ENCODE peak calls at places on chromosomes 5 and 9, in six cellular contexts. L is K562, I is endothelial cell of umbilical vein, N is A549, P is H1, A is HepG2. M is an unnamed sample.

GRCh38 chr9:110444911-110445310 is 107.2 kb upstream of the TXNDC8 start:
- DNase-seq in L (no peak), I (no peak), A (no peak), P (no peak), N (no peak), M (no peak)

GRCh38 chr5:34998058-34998789 is 49.5 kb downstream of the AGXT2 start:
- DNase-seq in A (no peak), N (peak; percentile 4), P (no peak), L (no peak), I (no peak), M (no peak)

GRCh38 chr9:121107041-121107440 is 32.3 kb downstream of the CNTRL start:
- DNase-seq in N (peak; percentile 42), I (no peak), A (peak; percentile 10), P (no peak), L (peak; percentile 45), M (no peak)

GRCh38 chr5:85428426-85428934 is 1043.8 kb upstream of the EDIL3 start:
- DNase-seq in N (no peak), P (no peak), I (no peak), L (no peak), A (no peak), M (no peak)

GRCh38 chr5:33275391-33275790 is 165.4 kb upstream of the TARS1 start:
- DNase-seq in P (no peak), I (peak; percentile 4), N (no peak), L (no peak), A (no peak), M (no peak)

GRCh38 chr9:121725008-121725795 is 73.8 kb downstream of the DAB2IP start:
- DNase-seq in N (no peak), I (peak; percentile 97), L (no peak), P (no peak), A (no peak), M (no peak)

GRCh38 chr9:127972316-127972871 is 8.4 kb downstream of the EEIG1 start:
- DNase-seq in N (no peak), I (no peak), L (no peak), P (no peak), A (no peak), M (no peak)

GRCh38 chr5:124342027-124342471 is 404.4 kb downstream of the ZNF608 start:
- DNase-seq in L (no peak), A (no peak), N (no peak), P (no peak), I (peak; percentile 66), M (no peak)

GRCh38 chr9:124530216-124530615 is 23.0 kb upstream of the NR5A1 start:
- DNase-seq in P (no peak), L (no peak), I (no peak), N (no peak), A (no peak), M (no peak)

GRCh38 chr5:149358294-149358651 is 427 bp downstream of the PCYOX1L start:
- DNase-seq in N (no peak), L (no peak), P (no peak), I (no peak), A (no peak), M (no peak)

GRCh38 chr5:168317521-168318147 is 26.2 kb downstream of the WWC1 start:
- DNase-seq in A (peak; percentile 92), P (no peak), I (peak; percentile 64), N (peak; percentile 98), L (peak; percentile 31), M (no peak)

GRCh38 chr5:141618030-141618803 is 583 bp downstream of the DIAPH1 start:
- DNase-seq in I (peak; percentile 61), P (no peak), A (peak; percentile 63), L (no peak), N (peak; percentile 78), M (peak; percentile 59)

GRCh38 chr9:38689678-38690077 is 30.3 kb downstream of the FAM240B start:
- DNase-seq in A (no peak), L (no peak), P (peak; percentile 75), I (no peak), N (peak; percentile 75), M (peak; percentile 42)
- TF ChIP-seq JUN in A (no peak), L (no peak), P (no peak), I (no peak), N (no peak), M (no peak)

GRCh38 chr5:73215891-73216610 is 43.1 kb downstream of the TMEM174 start:
- DNase-seq in A (peak; percentile 49), I (peak; percentile 82), L (peak; percentile 85), P (no peak), N (peak; percentile 89), M (peak; percentile 84)
- TF ChIP-seq CTCF in A (peak; percentile 89), I (peak; percentile 85), L (peak; percentile 73), P (peak; percentile 88), N (peak; percentile 82), M (peak; percentile 71)

GRCh38 chr5:40446910-40447309 is 232.8 kb upstream of the PTGER4 start:
- DNase-seq in A (peak; percentile 73), L (no peak), P (no peak), N (peak; percentile 86), I (peak; percentile 48), M (no peak)
- TF ChIP-seq JUN in A (peak; percentile 83), L (no peak), P (no peak), N (no peak), I (peak; percentile 42), M (no peak)

DNA sequence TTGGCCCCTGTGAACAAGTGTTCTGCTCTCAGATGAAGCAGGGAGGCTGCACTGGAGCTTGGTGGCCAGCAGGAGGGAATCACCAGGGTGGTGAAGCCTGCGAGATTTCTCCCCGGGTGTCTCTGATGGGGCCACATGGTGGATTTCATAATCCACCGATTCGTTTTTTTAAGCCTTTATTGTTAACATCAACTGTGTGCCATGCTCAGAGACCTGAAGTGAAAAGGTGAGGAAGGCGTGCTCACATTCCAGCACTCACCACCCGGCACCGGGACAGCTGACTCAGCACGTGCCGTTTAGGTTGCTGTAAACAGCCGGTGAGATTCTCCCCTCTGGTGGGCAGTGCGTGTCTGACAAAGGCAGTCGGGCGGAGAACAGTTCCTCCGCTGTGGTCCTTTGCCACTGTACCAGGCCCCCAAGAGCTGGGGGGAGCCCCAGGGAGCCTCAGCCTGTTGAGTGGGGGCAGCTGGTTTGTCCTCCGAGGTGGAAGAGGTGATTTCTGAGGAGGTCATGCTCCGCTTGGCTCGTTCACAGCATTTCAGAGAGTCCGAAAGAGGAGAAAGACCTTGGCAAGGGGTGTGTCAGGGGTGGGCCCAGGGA is 12.7 kb upstream of the AHRR start:
- DNase-seq in A (no peak), I (no peak), P (no peak), N (no peak), L (peak; percentile 34), M (no peak)
- TF ChIP-seq CTCF in A (no peak), I (peak; percentile 17), P (peak; percentile 7), N (no peak), L (no peak), M (no peak)

GRCh38 chr9:95225016-95225745 is 92.3 kb downstream of the FANCC start:
- DNase-seq in L (no peak), P (no peak), N (peak; percentile 27), A (peak; percentile 2), I (no peak), M (no peak)
- TF ChIP-seq JUN in L (no peak), P (no peak), N (no peak), A (no peak), I (no peak), M (no peak)

GRCh38 chr9:93036887-93037475 is 21.5 kb upstream of the SUSD3 start:
- DNase-seq in I (no peak), L (no peak), N (no peak), A (no peak), P (no peak), M (no peak)
- TF ChIP-seq CTCF in I (no peak), L (peak; percentile 21), N (no peak), A (peak; percentile 35), P (peak; percentile 1), M (no peak)

GRCh38 chr9:115262952-115263351 is 145.0 kb upstream of the TNC start:
- DNase-seq in I (no peak), A (no peak), N (peak; percentile 23), P (no peak), L (no peak), M (no peak)
- TF ChIP-seq JUN in I (no peak), A (no peak), N (no peak), P (no peak), L (no peak), M (no peak)

GRCh38 chr5:146049704-146050026 is 55.7 kb downstream of the PLAC8L1 start:
- DNase-seq in A (no peak), N (no peak), P (no peak), L (no peak), I (no peak), M (no peak)

GRCh38 chr5:146050061-146050460 is 55.3 kb downstream of the PLAC8L1 start:
- DNase-seq in L (no peak), A (no peak), N (no peak), P (no peak), I (no peak), M (no peak)

GRCh38 chr5:146055432-146055831 is 49.9 kb downstream of the PLAC8L1 start:
- DNase-seq in A (no peak), I (no peak), L (no peak), N (no peak), P (no peak), M (no peak)

GRCh38 chr5:146051678-146052077 is 53.7 kb downstream of the PLAC8L1 start:
- DNase-seq in N (no peak), A (no peak), I (no peak), P (no peak), L (no peak), M (no peak)

GRCh38 chr5:146052780-146053179 is 52.6 kb downstream of the PLAC8L1 start:
- DNase-seq in N (no peak), A (peak; percentile 19), P (no peak), L (peak; percentile 28), I (no peak), M (no peak)
- TF ChIP-seq CTCF in N (peak; percentile 43), A (peak; percentile 60), P (peak; percentile 59), L (peak; percentile 51), I (peak; percentile 21), M (no peak)

DNA sequence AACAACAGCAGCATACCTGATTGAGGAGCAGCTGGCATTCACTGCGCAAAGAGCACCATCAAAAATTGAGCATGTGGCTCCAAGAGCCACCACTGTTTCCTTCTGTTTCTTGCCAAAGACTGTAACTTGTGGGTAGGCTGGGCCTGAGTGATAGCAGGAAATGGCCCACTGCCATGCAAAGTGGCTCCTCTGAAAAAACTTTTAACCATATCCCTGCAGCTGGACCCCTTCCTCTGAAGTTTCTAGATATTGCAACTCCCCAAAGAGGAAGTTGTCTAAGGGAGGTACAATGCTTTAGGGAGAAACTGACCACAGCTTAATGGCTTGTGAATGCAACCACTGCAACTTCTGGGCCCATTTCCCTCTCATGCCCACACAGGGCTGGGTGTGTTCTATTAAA is 355.4 kb upstream of the PDE4D start:
- DNase-seq in L (no peak), A (no peak), I (no peak), N (no peak), P (no peak), M (no peak)
- TF ChIP-seq JUN in L (no peak), A (no peak), I (no peak), N (no peak), P (no peak), M (no peak)

GRCh38 chr5:132653716-132654115 is 4.3 kb upstream of the IL13 start:
- DNase-seq in A (no peak), I (no peak), P (no peak), N (no peak), L (no peak), M (no peak)
- TF ChIP-seq CTCF in A (peak; percentile 39), I (no peak), P (no peak), N (no peak), L (no peak), M (no peak)

M was measured in WTC11.